ENCODE peak calls at places on chromosomes 2 and 18, in six cellular contexts. K is H1, P is suprapubic skin, U is upper lobe of left lung, B is IMR-90, X is HepG2. T is an unnamed sample.

GRCh38 chr18:2482711-2483475 is 88.4 kb downstream of the METTL4 start:
- DNase-seq in B (no peak), K (no peak), U (no peak), P (no peak), X (no peak), T (no peak)

GRCh38 chr2:240505946-240506345 is 51.8 kb downstream of the ANKMY1 start:
- DNase-seq in B (no peak), U (no peak), P (no peak), X (no peak), K (no peak), T (peak; percentile 56)

GRCh38 chr2:241863021-241863954 is 4.6 kb upstream of the PDCD1 start:
- DNase-seq in P (no peak), U (peak; percentile 87), K (no peak), B (peak; percentile 55), X (no peak), T (no peak)

GRCh38 chr18:77131652-77132368 is 773 bp downstream of the MBP start:
- DNase-seq in U (peak; percentile 92), X (no peak), B (no peak), P (peak; percentile 86), K (no peak), T (peak; percentile 94)

GRCh38 chr18:32200766-32201165 is 10.9 kb downstream of the MEP1B start:
- DNase-seq in K (no peak), U (no peak), B (no peak), X (no peak), P (no peak), T (no peak)

GRCh38 chr2:210956101-210956500 is 399.7 kb downstream of the CPS1 start:
- DNase-seq in K (no peak), B (no peak), P (no peak), X (no peak), U (no peak), T (no peak)

GRCh38 chr2:167114018-167114417 is 225.7 kb downstream of the XIRP2 start:
- DNase-seq in P (no peak), B (peak; percentile 71), K (no peak), X (no peak), U (no peak), T (no peak)

GRCh38 chr18:59272221-59272888 is 899 bp downstream of the RAX start:
- DNase-seq in K (peak; percentile 78), P (no peak), U (peak; percentile 75), X (no peak), B (no peak), T (peak; percentile 72)

GRCh38 chr2:36456227-36456788 is 100.7 kb downstream of the CRIM1 start:
- DNase-seq in P (no peak), B (peak; percentile 81), U (no peak), K (no peak), X (no peak), T (peak; percentile 80)

GRCh38 chr2:174681983-174682577 is 82.2 kb downstream of the CHRNA1 start:
- DNase-seq in B (no peak), K (peak; percentile 66), U (peak; percentile 91), X (no peak), P (no peak), T (peak; percentile 92)

GRCh38 chr2:113138428-113139322 is 11.3 kb downstream of the IL1RN start:
- DNase-seq in B (peak; percentile 66), K (peak; percentile 48), X (peak; percentile 76), U (no peak), P (no peak), T (no peak)

GRCh38 chr2:106581755-106582430 is 94.7 kb downstream of the CD8B2 start:
- DNase-seq in U (peak; percentile 87), P (no peak), K (peak; percentile 59), B (peak; percentile 49), X (peak; percentile 51), T (peak; percentile 81)

GRCh38 chr2:112920923-112921532 is 10.1 kb downstream of the IL37 start:
- DNase-seq in P (no peak), K (no peak), B (peak; percentile 62), U (no peak), X (no peak), T (no peak)

GRCh38 chr18:59853380-59853779 is 46.4 kb upstream of the PMAIP1 start:
- DNase-seq in K (no peak), X (no peak), B (no peak), P (no peak), U (no peak), T (no peak)

GRCh38 chr2:240921319-240922233 is 15.4 kb downstream of the CROCC2 start:
- DNase-seq in U (peak; percentile 88), B (peak; percentile 96), K (peak; percentile 42), P (peak; percentile 76), X (no peak), T (peak; percentile 65)

GRCh38 chr2:54952978-54953456 is 97.2 kb downstream of the RTN4 start:
- DNase-seq in P (no peak), U (no peak), X (no peak), K (no peak), B (no peak), T (no peak)

GRCh38 chr2:10878268-10878915 is 33.3 kb upstream of the KCNF1 start:
- DNase-seq in U (no peak), X (no peak), K (no peak), P (no peak), B (no peak), T (no peak)

GRCh38 chr2:239274391-239275001 is 126.3 kb downstream of the HDAC4 start:
- DNase-seq in K (no peak), X (no peak), P (peak; percentile 84), U (no peak), B (peak; percentile 70), T (peak; percentile 83)

GRCh38 chr2:139790807-139791206 is 1010.6 kb upstream of the NXPH2 start:
- DNase-seq in B (no peak), U (no peak), X (no peak), K (no peak), P (no peak), T (no peak)

GRCh38 chr2:46393352-46393820 is 86.0 kb upstream of the TMEM247 start:
- DNase-seq in X (no peak), P (no peak), B (no peak), U (no peak), K (no peak), T (no peak)

GRCh38 chr2:226717719-226718118 is 81.9 kb downstream of the IRS1 start:
- DNase-seq in K (no peak), U (no peak), B (no peak), X (no peak), P (no peak), T (no peak)

GRCh38 chr2:189370719-189371118 is 70.6 kb upstream of the WDR75 start:
- DNase-seq in P (no peak), K (no peak), X (no peak), U (no peak), B (peak; percentile 34), T (no peak)

GRCh38 chr2:61470122-61470951 is 550 bp downstream of the USP34 start:
- DNase-seq in P (peak; percentile 93), K (peak; percentile 80), B (no peak), U (peak; percentile 96), X (peak; percentile 75), T (peak; percentile 96)

GRCh38 chr2:241878007-241878970 is 8.8 kb downstream of the RTP5 start:
- DNase-seq in B (peak; percentile 54), K (peak; percentile 87), X (peak; percentile 58), U (peak; percentile 95), P (no peak), T (peak; percentile 93)

GRCh38 chr18:47996091-47996541 is 65.7 kb upstream of the SMAD2 start:
- DNase-seq in B (no peak), X (no peak), P (no peak), K (no peak), U (no peak), T (no peak)

GRCh38 chr18:11005528-11005927 is 143.8 kb downstream of the PIEZO2 start:
- DNase-seq in K (no peak), X (peak; percentile 99), U (no peak), P (peak; percentile 66), B (peak; percentile 99), T (no peak)

GRCh38 chr18:33751613-33752221 is 173.7 kb downstream of the ASXL3 start:
- DNase-seq in P (no peak), U (no peak), B (peak; percentile 39), X (no peak), K (no peak), T (no peak)

GRCh38 chr2:95276244-95276887 is 2.1 kb downstream of the PROM2 start:
- DNase-seq in K (no peak), U (no peak), X (no peak), P (peak; percentile 57), B (no peak), T (peak; percentile 64)

DNA sequence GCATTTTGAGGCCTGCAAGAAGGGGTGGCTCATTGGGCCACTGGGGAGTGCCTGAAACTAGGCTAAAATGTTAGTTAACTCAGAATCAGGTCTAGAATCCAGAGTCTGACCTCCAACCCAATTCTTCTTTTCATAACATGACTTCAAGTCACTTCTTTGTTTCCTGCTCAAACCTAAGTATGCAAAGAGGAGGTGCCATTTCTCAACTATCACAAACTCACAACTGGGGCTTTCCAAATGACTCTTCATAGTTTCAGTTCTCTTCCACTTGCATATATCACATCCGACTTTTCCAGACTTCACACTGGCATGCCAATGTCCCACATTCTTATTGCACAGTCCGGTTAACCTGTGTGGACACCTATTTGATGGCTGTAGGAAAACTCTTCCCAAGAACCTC is 211.6 kb downstream of the TCF4 start:
- DNase-seq in P (no peak), B (no peak), X (no peak), U (no peak), K (no peak), T (no peak)
- H3K4me3 ChIP-seq in P (no peak overlapping the region), B (no peak overlapping the region), X (no peak overlapping the region), U (no peak overlapping the region), K (no peak overlapping the region), T (no peak overlapping the region)

GRCh38 chr2:12712871-12713270 is 3.9 kb upstream of the TRIB2 start:
- DNase-seq in B (peak; percentile 87), P (no peak), U (no peak), K (no peak), X (no peak), T (no peak)
- H3K4me1 ChIP-seq in B (peaks cover 12% of the 10 kb centered on the region), P (peaks cover 25% of the 10 kb centered on the region), U (peaks cover 17% of the 10 kb centered on the region), K (no peaks in the 10 kb centered on the region), X (peaks cover 17% of the 10 kb centered on the region), T (peaks cover 44% of the 10 kb centered on the region)

GRCh38 chr2:68739261-68740183 is 4.9 kb downstream of the ARHGAP25 start:
- DNase-seq in P (no peak), U (no peak), X (no peak), K (no peak), B (no peak), T (no peak)
- TF ChIP-seq POLR2A in P (no peak), U (no peak), X (no peak), K (no peak), B (no peak), T (peak; percentile 43)

GRCh38 chr2:65553504-65554074 is 121.2 kb upstream of the SPRED2 start:
- DNase-seq in P (no peak), B (no peak), X (no peak), U (no peak), K (no peak), T (no peak)
- H3K4me3 ChIP-seq in P (no peak overlapping the region), B (no peak overlapping the region), X (no peak overlapping the region), U (no peak overlapping the region), K (no peak overlapping the region), T (no peak overlapping the region)